ENCODE peak calls at places on chromosomes 16 and 17, in nine cellular contexts. I, G, L, K, H, J, W, X and C are unnamed samples.

GRCh38 chr16:56866955-56867830 is 2.2 kb downstream of the SLC12A3 start:
- DNase-seq in I (no peak), G (no peak), L (peak), K (peak), H (no peak), J (no peak), W (peak), X (peak), C (peak)

GRCh38 chr16:29848420-29849297 is 14.4 kb downstream of the CDIPT start:
- DNase-seq in I (peak), G (peak), L (peak), K (peak), H (peak), J (peak), W (peak), X (peak), C (peak)

GRCh38 chr16:50331570-50331969 is 37.2 kb downstream of the BRD7 start:
- DNase-seq in I (no peak), G (no peak), L (no peak), K (no peak), H (no peak), J (no peak), W (no peak), X (no peak), C (no peak)

GRCh38 chr16:11249233-11250061 is 6.6 kb downstream of the SOCS1 start:
- DNase-seq in I (no peak), G (no peak), L (no peak), K (no peak), H (no peak), J (no peak), W (peak), X (no peak), C (no peak)

GRCh38 chr16:84218961-84219360 is 20.9 kb downstream of the KCNG4 start:
- DNase-seq in I (no peak), G (no peak), L (no peak), K (no peak), H (no peak), J (no peak), W (no peak), X (no peak), C (no peak)

GRCh38 chr16:48605518-48606110 is 4.4 kb downstream of the N4BP1 start:
- DNase-seq in I (no peak), G (no peak), L (no peak), K (no peak), H (no peak), J (no peak), W (no peak), X (no peak), C (no peak)

GRCh38 chr16:73527191-73527590 is 479.3 kb upstream of the ZFHX3 start:
- DNase-seq in I (no peak), G (no peak), L (no peak), K (no peak), H (no peak), J (no peak), W (no peak), X (no peak), C (no peak)

GRCh38 chr17:46212634-46213435 is 19.6 kb upstream of the KANSL1 start:
- DNase-seq in I (peak), G (peak), L (peak), K (peak), H (peak), J (peak), W (peak), X (peak), C (peak)

GRCh38 chr16:89448656-89449055 is 41.7 kb downstream of the ANKRD11 start:
- DNase-seq in I (peak), G (no peak), L (no peak), K (no peak), H (no peak), J (no peak), W (no peak), X (no peak), C (no peak)

GRCh38 chr16:89581861-89582563 is 6.5 kb downstream of the CPNE7 start:
- DNase-seq in I (peak), G (no peak), L (peak), K (no peak), H (no peak), J (peak), W (no peak), X (no peak), C (peak)

GRCh38 chr17:17813055-17813724 is 23.6 kb downstream of the SREBF1 start:
- DNase-seq in I (no peak), G (no peak), L (no peak), K (no peak), H (no peak), J (no peak), W (no peak), X (no peak), C (no peak)

GRCh38 chr17:16442594-16443389 is 27.4 kb downstream of the TRPV2 start:
- DNase-seq in I (no peak), G (no peak), L (no peak), K (no peak), H (no peak), J (no peak), W (no peak), X (no peak), C (no peak)

GRCh38 chr17:8474826-8475225 is 39.1 kb downstream of the NDEL1 start:
- DNase-seq in I (no peak), G (no peak), L (no peak), K (no peak), H (no peak), J (no peak), W (no peak), X (no peak), C (no peak)

GRCh38 chr17:2043785-2044184 is 2.0 kb downstream of the OVCA2 start:
- DNase-seq in I (no peak), G (no peak), L (peak), K (no peak), H (no peak), J (peak), W (no peak), X (peak), C (peak)